ENCODE peak calls at places on chromosome 19, in five cellular contexts. One of them, this sample, is unnamed.

GRCh38 chr19:33938821-33939220 is 142.2 kb downstream of the KCTD15 start:
- DNase-seq in skeletal muscle cell: no peak
- DNase-seq in GM13977: no peak
- DNase-seq in GM10248: no peak
- DNase-seq in activated T-cell treated with anti-CD3 and anti-CD28 coated beads, Interleukin-2, amount 50 U/mL, for 4 hours: no peak
- DNase-seq in this sample: no peak

GRCh38 chr19:40907968-40908735 is 26.1 kb upstream of the CYP2A7 start:
- DNase-seq in skeletal muscle cell: no peak
- DNase-seq in GM13977: no peak
- DNase-seq in GM10248: no peak
- DNase-seq in activated T-cell treated with anti-CD3 and anti-CD28 coated beads, Interleukin-2, amount 50 U/mL, for 4 hours: peak
- DNase-seq in this sample: no peak

GRCh38 chr19:15463865-15464371 is 426 bp downstream of the RASAL3 start:
- DNase-seq in skeletal muscle cell: no peak
- DNase-seq in GM13977: peak
- DNase-seq in GM10248: peak
- DNase-seq in activated T-cell treated with anti-CD3 and anti-CD28 coated beads, Interleukin-2, amount 50 U/mL, for 4 hours: peak
- DNase-seq in this sample: no peak

GRCh38 chr19:1384085-1384462 is 367 bp downstream of the NDUFS7 start:
- DNase-seq in skeletal muscle cell: no peak
- DNase-seq in GM13977: no peak
- DNase-seq in GM10248: no peak
- DNase-seq in activated T-cell treated with anti-CD3 and anti-CD28 coated beads, Interleukin-2, amount 50 U/mL, for 4 hours: no peak
- DNase-seq in this sample: no peak

GRCh38 chr19:55529636-55530230 is 7.2 kb downstream of the SBK2 start:
- DNase-seq in skeletal muscle cell: no peak
- DNase-seq in GM13977: no peak
- DNase-seq in GM10248: no peak
- DNase-seq in activated T-cell treated with anti-CD3 and anti-CD28 coated beads, Interleukin-2, amount 50 U/mL, for 4 hours: no peak
- DNase-seq in this sample: no peak

GRCh38 chr19:46076951-46077814 is 36.4 kb upstream of the IGFL4 start:
- DNase-seq in skeletal muscle cell: peak
- DNase-seq in GM13977: peak
- DNase-seq in GM10248: peak
- DNase-seq in activated T-cell treated with anti-CD3 and anti-CD28 coated beads, Interleukin-2, amount 50 U/mL, for 4 hours: no peak
- DNase-seq in this sample: no peak

GRCh38 chr19:18097217-18097992 is at the start of gene MAST3:
- DNase-seq in skeletal muscle cell: no peak
- DNase-seq in GM13977: peak
- DNase-seq in GM10248: peak
- DNase-seq in activated T-cell treated with anti-CD3 and anti-CD28 coated beads, Interleukin-2, amount 50 U/mL, for 4 hours: peak
- DNase-seq in this sample: no peak

GRCh38 chr19:43606569-43607229 is 5.2 kb upstream of the SRRM5 start:
- DNase-seq in skeletal muscle cell: no peak
- DNase-seq in GM13977: no peak
- DNase-seq in GM10248: no peak
- DNase-seq in activated T-cell treated with anti-CD3 and anti-CD28 coated beads, Interleukin-2, amount 50 U/mL, for 4 hours: no peak
- DNase-seq in this sample: no peak

GRCh38 chr19:45253396-45254027 is 2.4 kb downstream of the MARK4 start:
- DNase-seq in skeletal muscle cell: no peak
- DNase-seq in GM13977: no peak
- DNase-seq in GM10248: no peak
- DNase-seq in activated T-cell treated with anti-CD3 and anti-CD28 coated beads, Interleukin-2, amount 50 U/mL, for 4 hours: no peak
- DNase-seq in this sample: no peak

GRCh38 chr19:42261763-42262162 is 6.8 kb upstream of the ERF start:
- DNase-seq in skeletal muscle cell: no peak
- DNase-seq in GM13977: no peak
- DNase-seq in GM10248: no peak
- DNase-seq in activated T-cell treated with anti-CD3 and anti-CD28 coated beads, Interleukin-2, amount 50 U/mL, for 4 hours: no peak
- DNase-seq in this sample: no peak

GRCh38 chr19:49512970-49513745 is 697 bp downstream of the FCGRT start:
- DNase-seq in skeletal muscle cell: no peak
- DNase-seq in GM13977: peak
- DNase-seq in GM10248: no peak
- DNase-seq in activated T-cell treated with anti-CD3 and anti-CD28 coated beads, Interleukin-2, amount 50 U/mL, for 4 hours: no peak
- DNase-seq in this sample: no peak

GRCh38 chr19:40633207-40633606 is 32.0 kb downstream of the LTBP4 start:
- DNase-seq in skeletal muscle cell: no peak
- DNase-seq in GM13977: no peak
- DNase-seq in GM10248: no peak
- DNase-seq in activated T-cell treated with anti-CD3 and anti-CD28 coated beads, Interleukin-2, amount 50 U/mL, for 4 hours: no peak
- DNase-seq in this sample: no peak

GRCh38 chr19:53898680-53899341 is 10.3 kb upstream of the CACNG7 start:
- DNase-seq in skeletal muscle cell: no peak
- DNase-seq in GM13977: no peak
- DNase-seq in GM10248: no peak
- DNase-seq in activated T-cell treated with anti-CD3 and anti-CD28 coated beads, Interleukin-2, amount 50 U/mL, for 4 hours: no peak
- DNase-seq in this sample: no peak

GRCh38 chr19:3275583-3276340 is 51.3 kb downstream of the CELF5 start:
- DNase-seq in skeletal muscle cell: peak
- DNase-seq in GM13977: peak
- DNase-seq in GM10248: peak
- DNase-seq in activated T-cell treated with anti-CD3 and anti-CD28 coated beads, Interleukin-2, amount 50 U/mL, for 4 hours: peak
- DNase-seq in this sample: no peak

GRCh38 chr19:10404888-10405808 is 1.8 kb upstream of the CDC37 start:
- DNase-seq in skeletal muscle cell: no peak
- DNase-seq in GM13977: no peak
- DNase-seq in GM10248: no peak
- DNase-seq in activated T-cell treated with anti-CD3 and anti-CD28 coated beads, Interleukin-2, amount 50 U/mL, for 4 hours: peak
- DNase-seq in this sample: no peak

GRCh38 chr19:28610731-28611130 is 602.2 kb downstream of the UQCRFS1 start:
- DNase-seq in skeletal muscle cell: no peak
- DNase-seq in GM13977: no peak
- DNase-seq in GM10248: no peak
- DNase-seq in activated T-cell treated with anti-CD3 and anti-CD28 coated beads, Interleukin-2, amount 50 U/mL, for 4 hours: no peak
- DNase-seq in this sample: no peak

GRCh38 chr19:40466219-40467006 is at the start of gene SPTBN4:
- DNase-seq in skeletal muscle cell: no peak
- DNase-seq in GM13977: peak
- DNase-seq in GM10248: peak
- DNase-seq in activated T-cell treated with anti-CD3 and anti-CD28 coated beads, Interleukin-2, amount 50 U/mL, for 4 hours: peak
- DNase-seq in this sample: no peak

GRCh38 chr19:14439014-14439413 is 5.9 kb downstream of the PKN1 start:
- DNase-seq in skeletal muscle cell: no peak
- DNase-seq in GM13977: no peak
- DNase-seq in GM10248: no peak
- DNase-seq in activated T-cell treated with anti-CD3 and anti-CD28 coated beads, Interleukin-2, amount 50 U/mL, for 4 hours: no peak
- DNase-seq in this sample: no peak

GRCh38 chr19:38142176-38143035 is 81.6 kb downstream of the DPF1 start:
- DNase-seq in skeletal muscle cell: no peak
- DNase-seq in GM13977: peak
- DNase-seq in GM10248: peak
- DNase-seq in activated T-cell treated with anti-CD3 and anti-CD28 coated beads, Interleukin-2, amount 50 U/mL, for 4 hours: peak
- DNase-seq in this sample: no peak

GRCh38 chr19:343941-344624 is 513 bp downstream of the MIER2 start:
- DNase-seq in skeletal muscle cell: no peak
- DNase-seq in GM13977: peak
- DNase-seq in GM10248: peak
- DNase-seq in activated T-cell treated with anti-CD3 and anti-CD28 coated beads, Interleukin-2, amount 50 U/mL, for 4 hours: peak
- DNase-seq in this sample: peak

GRCh38 chr19:35000647-35001501 is 751 bp downstream of the GRAMD1A start:
- DNase-seq in skeletal muscle cell: peak
- DNase-seq in GM13977: peak
- DNase-seq in GM10248: no peak
- DNase-seq in activated T-cell treated with anti-CD3 and anti-CD28 coated beads, Interleukin-2, amount 50 U/mL, for 4 hours: peak
- DNase-seq in this sample: no peak

GRCh38 chr19:49441960-49442350 is 628 bp upstream of the SLC17A7 start:
- DNase-seq in skeletal muscle cell: no peak
- DNase-seq in GM13977: no peak
- DNase-seq in GM10248: no peak
- DNase-seq in activated T-cell treated with anti-CD3 and anti-CD28 coated beads, Interleukin-2, amount 50 U/mL, for 4 hours: no peak
- DNase-seq in this sample: no peak

GRCh38 chr19:28313633-28314032 is 899.3 kb downstream of the UQCRFS1 start:
- DNase-seq in skeletal muscle cell: peak
- DNase-seq in GM13977: no peak
- DNase-seq in GM10248: no peak
- DNase-seq in activated T-cell treated with anti-CD3 and anti-CD28 coated beads, Interleukin-2, amount 50 U/mL, for 4 hours: no peak
- DNase-seq in this sample: peak

GRCh38 chr19:4493104-4493928 is 21.2 kb downstream of the HDGFL2 start:
- DNase-seq in skeletal muscle cell: no peak
- DNase-seq in GM13977: no peak
- DNase-seq in GM10248: no peak
- DNase-seq in activated T-cell treated with anti-CD3 and anti-CD28 coated beads, Interleukin-2, amount 50 U/mL, for 4 hours: no peak
- DNase-seq in this sample: no peak

GRCh38 chr19:42095814-42096230 is 19.9 kb downstream of the ZNF574 start:
- DNase-seq in skeletal muscle cell: no peak
- DNase-seq in GM13977: no peak
- DNase-seq in GM10248: no peak
- DNase-seq in activated T-cell treated with anti-CD3 and anti-CD28 coated beads, Interleukin-2, amount 50 U/mL, for 4 hours: no peak
- DNase-seq in this sample: no peak

GRCh38 chr19:2923510-2923909 is 21.3 kb downstream of the ZNF77 start:
- DNase-seq in skeletal muscle cell: peak
- DNase-seq in GM13977: no peak
- DNase-seq in GM10248: no peak
- DNase-seq in activated T-cell treated with anti-CD3 and anti-CD28 coated beads, Interleukin-2, amount 50 U/mL, for 4 hours: no peak
- DNase-seq in this sample: peak

GRCh38 chr19:28292822-28293500 is 920.0 kb downstream of the UQCRFS1 start:
- DNase-seq in skeletal muscle cell: no peak
- DNase-seq in GM13977: no peak
- DNase-seq in GM10248: no peak
- DNase-seq in activated T-cell treated with anti-CD3 and anti-CD28 coated beads, Interleukin-2, amount 50 U/mL, for 4 hours: no peak
- DNase-seq in this sample: no peak

GRCh38 chr19:1392939-1393530 is 8.3 kb downstream of the GAMT start:
- DNase-seq in skeletal muscle cell: no peak
- DNase-seq in GM13977: no peak
- DNase-seq in GM10248: no peak
- DNase-seq in activated T-cell treated with anti-CD3 and anti-CD28 coated beads, Interleukin-2, amount 50 U/mL, for 4 hours: no peak
- DNase-seq in this sample: no peak

GRCh38 chr19:16461630-16462051 is 10.1 kb downstream of the EPS15L1 start:
- DNase-seq in skeletal muscle cell: no peak
- DNase-seq in GM13977: no peak
- DNase-seq in GM10248: no peak
- DNase-seq in activated T-cell treated with anti-CD3 and anti-CD28 coated beads, Interleukin-2, amount 50 U/mL, for 4 hours: no peak
- DNase-seq in this sample: no peak

GRCh38 chr19:4966591-4966990 is 2.3 kb upstream of the KDM4B start:
- DNase-seq in skeletal muscle cell: no peak
- DNase-seq in GM13977: no peak
- DNase-seq in GM10248: no peak
- DNase-seq in activated T-cell treated with anti-CD3 and anti-CD28 coated beads, Interleukin-2, amount 50 U/mL, for 4 hours: no peak
- DNase-seq in this sample: no peak

GRCh38 chr19:1469936-1470863 is 8.8 kb downstream of the C19orf25 start:
- DNase-seq in skeletal muscle cell: no peak
- DNase-seq in GM13977: peak
- DNase-seq in GM10248: peak
- DNase-seq in activated T-cell treated with anti-CD3 and anti-CD28 coated beads, Interleukin-2, amount 50 U/mL, for 4 hours: peak
- DNase-seq in this sample: no peak

GRCh38 chr19:3821857-3822364 is 35.7 kb upstream of the MATK start:
- DNase-seq in skeletal muscle cell: no peak
- DNase-seq in GM13977: peak
- DNase-seq in GM10248: peak
- DNase-seq in activated T-cell treated with anti-CD3 and anti-CD28 coated beads, Interleukin-2, amount 50 U/mL, for 4 hours: peak
- DNase-seq in this sample: no peak

GRCh38 chr19:4370418-4371041 is 27.2 kb downstream of the MPND start:
- DNase-seq in skeletal muscle cell: no peak
- DNase-seq in GM13977: no peak
- DNase-seq in GM10248: no peak
- DNase-seq in activated T-cell treated with anti-CD3 and anti-CD28 coated beads, Interleukin-2, amount 50 U/mL, for 4 hours: no peak
- DNase-seq in this sample: no peak

This sample was measured in GM04503.